ENCODE peak calls at places on chromosomes 4 and X, in ten cellular contexts. M is stimulated activated CD4-positive, alpha-beta T cell treated with anti-CD3 and anti-CD28 coated beads, Interleukin-2, amount 100 ng/mL, for 48 hours; C is D341Med; Y is Ammon's horn; V is suprapubic skin; J is iPS DF 19.7; W is H7; G is NCI-H1105 treated with DMSO at 0.1 percent for 48 hours; D is NCI-H1436; I is T-helper 17 cell. T is an unnamed sample.

GRCh38 chr4:109576462-109576861 is 16.4 kb downstream of the MCUB start:
- DNase-seq in M (no peak), C (no peak), Y (no peak), V (no peak), J (no peak), W (no peak), G (peak; percentile 69), D (peak; percentile 52), I (no peak), T (no peak)

GRCh38 chrX:36908801-36909403 is 99.3 kb upstream of the FAM47C start:
- DNase-seq in M (no peak), C (peak; percentile 20), Y (peak; percentile 5), V (no peak), J (no peak), W (peak; percentile 2), G (peak; percentile 26), D (no peak), I (no peak), T (no peak)

GRCh38 chrX:148681605-148682004 is 181.2 kb downstream of the AFF2 start:
- DNase-seq in M (no peak), C (no peak), Y (no peak), V (no peak), J (no peak), W (no peak), G (no peak), D (no peak), I (no peak), T (no peak)

GRCh38 chr4:74996996-74997395 is 64.1 kb downstream of the PARM1 start:
- DNase-seq in M (no peak), C (no peak), Y (no peak), V (no peak), J (no peak), W (no peak), G (no peak), D (no peak), I (no peak), T (no peak)

GRCh38 chr4:1741208-1741607 is 19.9 kb downstream of the TACC3 start:
- DNase-seq in M (no peak), C (no peak), Y (no peak), V (no peak), J (no peak), W (no peak), G (no peak), D (no peak), I (no peak), T (no peak)

GRCh38 chr4:136637071-136637777 is 895.1 kb downstream of the PCDH18 start:
- DNase-seq in M (no peak), C (peak; percentile 39), Y (no peak), V (no peak), J (peak; percentile 15), W (peak; percentile 51), G (no peak), D (peak; percentile 1), I (no peak), T (peak; percentile 8)

GRCh38 chr4:124890522-124890921 is 178.0 kb upstream of the ANKRD50 start:
- DNase-seq in M (no peak), C (no peak), Y (no peak), V (no peak), J (no peak), W (no peak), G (no peak), D (no peak), I (no peak), T (no peak)

GRCh38 chrX:2336181-2336580 is 164.6 kb downstream of the DHRSX start:
- DNase-seq in M (no peak), C (no peak), Y (no peak), V (no peak), J (no peak), W (no peak), G (no peak), D (no peak), I (no peak), T (no peak)

GRCh38 chr4:145093638-145094037 is 4.4 kb downstream of the ANAPC10 start:
- DNase-seq in M (no peak), C (no peak), Y (no peak), V (no peak), J (no peak), W (no peak), G (no peak), D (no peak), I (no peak), T (no peak)

GRCh38 chr4:124334119-124334518 is 378.4 kb downstream of the ANKRD50 start:
- DNase-seq in M (no peak), C (peak; percentile 37), Y (peak; percentile 44), V (no peak), J (peak; percentile 30), W (peak; percentile 36), G (peak; percentile 35), D (peak; percentile 24), I (no peak), T (peak; percentile 74)

GRCh38 chr4:112655270-112655669 is 18.3 kb downstream of the LARP7 start:
- DNase-seq in M (no peak), C (no peak), Y (no peak), V (no peak), J (no peak), W (no peak), G (no peak), D (no peak), I (no peak), T (no peak)

GRCh38 chr4:139651282-139652194 is 14.1 kb upstream of the MGST2 start:
- DNase-seq in M (peak; percentile 66), C (peak; percentile 80), Y (peak; percentile 96), V (peak; percentile 85), J (no peak), W (peak; percentile 55), G (peak; percentile 58), D (peak; percentile 69), I (peak; percentile 48), T (peak; percentile 82)

GRCh38 chrX:18719852-18720251 is 12.4 kb downstream of the PPEF1 start:
- DNase-seq in M (no peak), C (no peak), Y (no peak), V (no peak), J (no peak), W (no peak), G (no peak), D (no peak), I (no peak), T (no peak)

GRCh38 chr4:68463796-68464195 is 16.5 kb downstream of the TMPRSS11E start:
- DNase-seq in M (no peak), C (no peak), Y (no peak), V (no peak), J (no peak), W (no peak), G (no peak), D (no peak), I (no peak), T (no peak)

GRCh38 chrX:51891821-51892551 is 1.4 kb upstream of the MAGED1 start:
- DNase-seq in M (no peak), C (no peak), Y (peak; percentile 65), V (peak; percentile 73), J (no peak), W (no peak), G (peak; percentile 1), D (peak; percentile 23), I (no peak), T (no peak)

GRCh38 chrX:93422693-93423092 is 250.7 kb downstream of the NAP1L3 start:
- DNase-seq in M (peak; percentile 1), C (peak; percentile 41), Y (peak; percentile 12), V (no peak), J (peak; percentile 3), W (peak; percentile 44), G (peak; percentile 32), D (peak; percentile 2), I (no peak), T (peak; percentile 2)

GRCh38 chr4:36235306-36235705 is 9.0 kb downstream of the ARAP2 start:
- DNase-seq in M (no peak), C (no peak), Y (no peak), V (no peak), J (no peak), W (peak; percentile 8), G (no peak), D (no peak), I (no peak), T (no peak)

GRCh38 chr4:57249083-57249482 is 138.9 kb upstream of the IGFBP7 start:
- DNase-seq in M (no peak), C (no peak), Y (peak; percentile 13), V (no peak), J (no peak), W (no peak), G (no peak), D (no peak), I (no peak), T (no peak)

GRCh38 chrX:83916525-83916924 is 55.6 kb downstream of the CYLC1 start:
- DNase-seq in M (no peak), C (peak; percentile 10), Y (no peak), V (no peak), J (peak; percentile 0), W (peak; percentile 10), G (peak; percentile 31), D (peak; percentile 9), I (no peak), T (no peak)

GRCh38 chr4:189973646-189974045 is 33.0 kb downstream of the FRG1 start:
- DNase-seq in M (no peak), C (no peak), Y (no peak), V (no peak), J (no peak), W (no peak), G (no peak), D (no peak), I (no peak), T (no peak)

GRCh38 chr4:56681158-56681848 is at the start of gene HOPX:
- DNase-seq in M (peak; percentile 59), C (no peak), Y (peak; percentile 35), V (no peak), J (no peak), W (no peak), G (no peak), D (no peak), I (no peak), T (peak; percentile 28)

GRCh38 chr4:46730075-46730474 is 179.0 kb downstream of the COX7B2 start:
- DNase-seq in M (no peak), C (no peak), Y (no peak), V (no peak), J (no peak), W (no peak), G (no peak), D (no peak), I (no peak), T (no peak)

GRCh38 chr4:60934896-60935295 is 265.2 kb upstream of the ADGRL3 start:
- DNase-seq in M (no peak), C (no peak), Y (no peak), V (no peak), J (no peak), W (no peak), G (peak; percentile 52), D (no peak), I (no peak), T (no peak)

GRCh38 chrX:132956421-132957210 is 1.8 kb downstream of the HS6ST2 start:
- DNase-seq in M (no peak), C (peak; percentile 35), Y (no peak), V (no peak), J (no peak), W (peak; percentile 82), G (no peak), D (no peak), I (no peak), T (no peak)

GRCh38 chr4:7904942-7905341 is 34.7 kb downstream of the AFAP1 start:
- DNase-seq in M (no peak), C (no peak), Y (peak; percentile 39), V (no peak), J (no peak), W (no peak), G (no peak), D (no peak), I (no peak), T (no peak)

GRCh38 chr4:73734405-73735070 is 5.8 kb upstream of the CXCL8 start:
- DNase-seq in M (no peak), C (no peak), Y (no peak), V (no peak), J (no peak), W (no peak), G (no peak), D (no peak), I (no peak), T (no peak)

GRCh38 chrX:20224814-20225487 is 41.8 kb downstream of the RPS6KA3 start:
- DNase-seq in M (no peak), C (no peak), Y (no peak), V (no peak), J (no peak), W (no peak), G (no peak), D (no peak), I (no peak), T (no peak)

GRCh38 chrX:135516376-135516775 is 4.1 kb upstream of the INTS6L start:
- DNase-seq in M (no peak), C (peak; percentile 18), Y (no peak), V (no peak), J (no peak), W (peak; percentile 11), G (no peak), D (no peak), I (no peak), T (no peak)